ENCODE peak calls at places on chromosomes 4 and X, in nine cellular contexts. D, S, M, P, I, R, N, J and W are unnamed samples.

GRCh38 chr4:64340243-64341110 is 68.8 kb downstream of the TECRL start:
- DNase-seq in D (no peak), S (no peak), M (no peak), P (no peak), I (no peak), R (no peak), N (no peak), J (no peak), W (no peak)

GRCh38 chr4:1813915-1814314 is 20.8 kb downstream of the FGFR3 start:
- DNase-seq in D (peak; percentile 29), S (no peak), M (no peak), P (no peak), I (no peak), R (no peak), N (no peak), J (no peak), W (peak; percentile 53)

GRCh38 chr4:151202851-151203455 is 74.0 kb upstream of the PRSS48 start:
- DNase-seq in D (no peak), S (no peak), M (no peak), P (no peak), I (no peak), R (no peak), N (no peak), J (no peak), W (no peak)

GRCh38 chr4:190020790-190021717 is 6.0 kb downstream of the FRG2 start:
- DNase-seq in D (no peak), S (no peak), M (no peak), P (no peak), I (no peak), R (no peak), N (no peak), J (no peak), W (no peak)

GRCh38 chr4:88628746-88629145 is 36.5 kb downstream of the HERC3 start:
- DNase-seq in D (no peak), S (no peak), M (no peak), P (no peak), I (no peak), R (no peak), N (peak; percentile 22), J (no peak), W (no peak)

GRCh38 chrX:125327891-125328290 is 8.2 kb downstream of the TEX13C start:
- DNase-seq in D (no peak), S (no peak), M (no peak), P (no peak), I (no peak), R (no peak), N (no peak), J (no peak), W (no peak)

GRCh38 chr4:7426525-7427171 is 8.1 kb downstream of the PSAPL1 start:
- DNase-seq in D (no peak), S (no peak), M (no peak), P (no peak), I (no peak), R (no peak), N (no peak), J (no peak), W (peak; percentile 46)

GRCh38 chr4:128525939-128526630 is 238.5 kb upstream of the PGRMC2 start:
- DNase-seq in D (no peak), S (no peak), M (no peak), P (no peak), I (no peak), R (peak; percentile 23), N (no peak), J (no peak), W (no peak)

GRCh38 chrX:111207851-111208250 is 62.4 kb downstream of the CAPN6 start:
- DNase-seq in D (no peak), S (no peak), M (no peak), P (no peak), I (no peak), R (no peak), N (no peak), J (no peak), W (no peak)

GRCh38 chrX:136752796-136753195 is 27.9 kb downstream of the ARHGEF6 start:
- DNase-seq in D (no peak), S (no peak), M (no peak), P (no peak), I (no peak), R (no peak), N (no peak), J (no peak), W (no peak)

GRCh38 chr4:40515398-40516293 is 114.0 kb downstream of the RBM47 start:
- DNase-seq in D (no peak), S (peak; percentile 60), M (no peak), P (no peak), I (no peak), R (peak; percentile 34), N (no peak), J (peak; percentile 31), W (no peak)

GRCh38 chr4:91525627-91526026 is 778.1 kb upstream of the GRID2 start:
- DNase-seq in D (no peak), S (no peak), M (no peak), P (no peak), I (no peak), R (no peak), N (no peak), J (no peak), W (no peak)

GRCh38 chr4:3715251-3716033 is 50.7 kb upstream of the ADRA2C start:
- DNase-seq in D (no peak), S (no peak), M (no peak), P (no peak), I (no peak), R (no peak), N (no peak), J (no peak), W (no peak)

GRCh38 chr4:136823020-136823419 is 709.3 kb downstream of the PCDH18 start:
- DNase-seq in D (no peak), S (no peak), M (no peak), P (no peak), I (no peak), R (no peak), N (no peak), J (no peak), W (no peak)

GRCh38 chrX:66676990-66677389 is 38.1 kb upstream of the EDA2R start:
- DNase-seq in D (no peak), S (no peak), M (no peak), P (no peak), I (no peak), R (no peak), N (no peak), J (no peak), W (no peak)

GRCh38 chr4:127210877-127211276 is 421.9 kb upstream of the INTU start:
- DNase-seq in D (no peak), S (no peak), M (no peak), P (no peak), I (no peak), R (no peak), N (no peak), J (no peak), W (no peak)

GRCh38 chr4:152309418-152309817 is 226.5 kb downstream of the FBXW7 start:
- DNase-seq in D (no peak), S (no peak), M (no peak), P (no peak), I (no peak), R (no peak), N (no peak), J (no peak), W (no peak)

GRCh38 chr4:101279377-101279871 is 67.9 kb downstream of the PPP3CA start:
- DNase-seq in D (no peak), S (no peak), M (no peak), P (no peak), I (no peak), R (peak; percentile 36), N (peak; percentile 47), J (peak; percentile 88), W (no peak)

GRCh38 chr4:11471613-11472012 is 42.9 kb upstream of the HS3ST1 start:
- DNase-seq in D (no peak), S (no peak), M (peak; percentile 7), P (peak; percentile 32), I (no peak), R (peak; percentile 66), N (peak; percentile 27), J (peak; percentile 38), W (no peak)

GRCh38 chr4:2803624-2804448 is 11.0 kb downstream of the SH3BP2 start:
- DNase-seq in D (no peak), S (no peak), M (no peak), P (no peak), I (no peak), R (peak; percentile 82), N (no peak), J (peak; percentile 90), W (peak; percentile 59)

GRCh38 chr4:1345905-1346780 is 865 bp upstream of the UVSSA start:
- DNase-seq in D (peak; percentile 23), S (peak; percentile 71), M (peak; percentile 65), P (peak; percentile 30), I (no peak), R (peak; percentile 93), N (peak; percentile 79), J (peak; percentile 20), W (no peak)

GRCh38 chrX:103356897-103357296 is 591 bp downstream of the TCEAL9 start:
- DNase-seq in D (no peak), S (no peak), M (peak; percentile 8), P (no peak), I (no peak), R (no peak), N (peak; percentile 25), J (no peak), W (no peak)

GRCh38 chr4:3418029-3418762 is 23.6 kb upstream of the HGFAC start:
- DNase-seq in D (no peak), S (peak; percentile 64), M (no peak), P (no peak), I (no peak), R (peak; percentile 37), N (no peak), J (no peak), W (peak; percentile 38)

GRCh38 chr4:108417923-108418322 is 202.5 kb upstream of the RPL34 start:
- DNase-seq in D (no peak), S (no peak), M (no peak), P (no peak), I (no peak), R (peak; percentile 4), N (no peak), J (no peak), W (no peak)

GRCh38 chrX:142661696-142662095 is 364.0 kb upstream of the SPANXN4 start:
- DNase-seq in D (no peak), S (no peak), M (no peak), P (no peak), I (no peak), R (no peak), N (no peak), J (no peak), W (no peak)

GRCh38 chr4:36243355-36244256 is 708 bp downstream of the ARAP2 start:
- DNase-seq in D (no peak), S (peak; percentile 43), M (peak; percentile 84), P (no peak), I (peak; percentile 56), R (no peak), N (peak; percentile 71), J (no peak), W (no peak)

GRCh38 chr4:170009291-170009690 is 16.9 kb downstream of the MFAP3L start:
- DNase-seq in D (no peak), S (no peak), M (no peak), P (no peak), I (no peak), R (no peak), N (no peak), J (peak; percentile 18), W (no peak)

GRCh38 chrX:19121466-19121865 is 802 bp downstream of the ADGRG2 start:
- DNase-seq in D (no peak), S (no peak), M (no peak), P (no peak), I (no peak), R (no peak), N (no peak), J (no peak), W (no peak)

GRCh38 chrX:18898517-18898916 is 85.4 kb downstream of the PHKA2 start:
- DNase-seq in D (peak; percentile 12), S (no peak), M (no peak), P (no peak), I (peak; percentile 60), R (no peak), N (no peak), J (no peak), W (no peak)

GRCh38 chr4:140372607-140373327 is 679 bp upstream of the SCOC start:
- DNase-seq in D (no peak), S (peak; percentile 61), M (no peak), P (peak; percentile 4), I (no peak), R (peak; percentile 60), N (peak; percentile 28), J (peak; percentile 39), W (no peak)

GRCh38 chr4:59597536-59598232 is 1602.4 kb upstream of the ADGRL3 start:
- DNase-seq in D (no peak), S (no peak), M (peak; percentile 52), P (no peak), I (no peak), R (no peak), N (peak; percentile 88), J (peak; percentile 77), W (no peak)